ENCODE peak calls at places on chromosome 11, in six cellular contexts. S is GM23248, M is Peyer's patch, X is right lobe of liver, W is sigmoid colon, L is mesenchymal stem cell. A is an unnamed sample.

GRCh38 chr11:46376258-46377050 is 5.0 kb upstream of the MDK start:
- DNase-seq in S (no peak), M (no peak), W (no peak), X (no peak), L (no peak), A (no peak)

GRCh38 chr11:117961896-117962295 is 24.3 kb upstream of the IL10RA start:
- DNase-seq in W (no peak), X (no peak), S (no peak), M (no peak), L (no peak), A (no peak)

GRCh38 chr11:92852946-92853345 is 116.5 kb upstream of the MTNR1B start:
- DNase-seq in L (no peak), M (no peak), X (no peak), W (no peak), S (peak; percentile 27), A (peak; percentile 29)

GRCh38 chr11:104858882-104859735 is 39.2 kb downstream of the CASP12 start:
- DNase-seq in X (no peak), L (peak; percentile 7), W (no peak), S (no peak), M (peak; percentile 55), A (no peak)

GRCh38 chr11:69603163-69603836 is 37.7 kb upstream of the CCND1 start:
- DNase-seq in L (no peak), X (no peak), M (no peak), W (no peak), S (no peak), A (no peak)

GRCh38 chr11:115707180-115707905 is 203.1 kb upstream of the CADM1 start:
- DNase-seq in L (no peak), S (no peak), W (peak; percentile 40), M (no peak), X (no peak), A (no peak)

GRCh38 chr11:105046898-105047579 is 1.9 kb upstream of the CARD16 start:
- DNase-seq in X (no peak), L (peak; percentile 99), W (peak; percentile 74), S (peak; percentile 96), M (no peak), A (peak; percentile 46)

GRCh38 chr11:27395556-27396258 is 32.7 kb upstream of the CCDC34 start:
- DNase-seq in L (peak; percentile 78), M (no peak), S (peak; percentile 70), X (no peak), W (no peak), A (peak; percentile 71)

GRCh38 chr11:60880189-60880588 is 12.8 kb downstream of the ZP1 start:
- DNase-seq in W (no peak), X (no peak), L (no peak), M (no peak), S (no peak), A (no peak)

GRCh38 chr11:79227308-79227707 is 213.5 kb downstream of the TENM4 start:
- DNase-seq in W (no peak), L (no peak), S (no peak), X (no peak), M (no peak), A (no peak)

GRCh38 chr11:94800394-94800793 is 32.2 kb downstream of the AMOTL1 start:
- DNase-seq in L (no peak), W (peak; percentile 85), S (peak; percentile 62), X (no peak), M (no peak), A (peak; percentile 30)

GRCh38 chr11:87215236-87215635 is 177.5 kb downstream of the TMEM135 start:
- DNase-seq in W (no peak), X (no peak), S (no peak), L (no peak), M (no peak), A (no peak)

GRCh38 chr11:130023204-130023603 is 20.6 kb upstream of the PRDM10 start:
- DNase-seq in W (no peak), S (peak; percentile 60), M (peak; percentile 39), X (no peak), L (peak; percentile 31), A (no peak)

GRCh38 chr11:109644158-109644557 is 222.2 kb downstream of the C11orf87 start:
- DNase-seq in W (no peak), M (no peak), X (no peak), S (peak; percentile 1), L (peak; percentile 93), A (no peak)

GRCh38 chr11:2303627-2304155 is 1.9 kb downstream of the TSPAN32 start:
- DNase-seq in L (no peak), X (peak; percentile 33), S (no peak), W (no peak), M (peak; percentile 12), A (no peak)

GRCh38 chr11:109677876-109678275 is 255.9 kb downstream of the C11orf87 start:
- DNase-seq in S (no peak), M (no peak), L (no peak), X (no peak), W (no peak), A (no peak)

GRCh38 chr11:87840786-87841185 is 334.5 kb downstream of the RAB38 start:
- DNase-seq in W (no peak), S (no peak), L (no peak), X (no peak), M (no peak), A (no peak)

GRCh38 chr11:133064152-133064877 is 468.0 kb downstream of the OPCML start:
- DNase-seq in W (peak; percentile 76), L (peak; percentile 62), X (peak; percentile 73), M (no peak), S (peak; percentile 77), A (no peak)

GRCh38 chr11:77779935-77780334 is 40.6 kb downstream of the RSF1 start:
- DNase-seq in L (peak; percentile 41), S (peak; percentile 40), W (no peak), M (no peak), X (no peak), A (no peak)

GRCh38 chr11:77568306-77568705 is 21.4 kb upstream of the AQP11 start:
- DNase-seq in S (no peak), X (no peak), M (no peak), W (no peak), L (no peak), A (no peak)

GRCh38 chr11:74687237-74688005 is 43.8 kb downstream of the CHRDL2 start:
- DNase-seq in W (no peak), L (no peak), M (no peak), X (no peak), S (peak; percentile 76), A (no peak)

GRCh38 chr11:532512-533048 is 2.8 kb downstream of the HRAS start:
- DNase-seq in X (no peak), W (no peak), M (no peak), S (no peak), L (no peak), A (no peak)

GRCh38 chr11:12897867-12898266 is 111.2 kb upstream of the RASSF10 start:
- DNase-seq in S (no peak), X (no peak), L (no peak), W (no peak), M (no peak), A (no peak)

GRCh38 chr11:128581908-128582307 is 5.5 kb downstream of the ETS1 start:
- DNase-seq in X (no peak), M (no peak), W (no peak), L (no peak), S (no peak), A (no peak)
- H3K4me1 ChIP-seq in X (no peaks in the 10 kb centered on the region), M (no peaks in the 10 kb centered on the region), W (no peaks in the 10 kb centered on the region), L (peaks cover 7% of the 10 kb centered on the region), S (peaks cover 16% of the 10 kb centered on the region), A (no peaks in the 10 kb centered on the region)

GRCh38 chr11:64894812-64895452 is 16.5 kb upstream of the EHD1 start:
- DNase-seq in L (no peak), W (no peak), S (no peak), X (no peak), M (no peak), A (no peak)
- H3K4me1 ChIP-seq in L (peaks cover 14% of the 10 kb centered on the region), W (peaks cover 5% of the 10 kb centered on the region), S (no peaks in the 10 kb centered on the region), X (peaks cover 23% of the 10 kb centered on the region), M (no peaks in the 10 kb centered on the region), A (no peaks in the 10 kb centered on the region)

GRCh38 chr11:57641426-57641825 is 8.3 kb downstream of the YPEL4 start:
- DNase-seq in X (no peak), W (no peak), M (no peak), L (peak; percentile 81), S (peak; percentile 81), A (no peak)

GRCh38 chr11:57640068-57640800 is 9.5 kb downstream of the YPEL4 start:
- DNase-seq in M (no peak), S (no peak), L (peak; percentile 22), X (no peak), W (no peak), A (no peak)

GRCh38 chr11:57639321-57640067 is 10.2 kb downstream of the YPEL4 start:
- DNase-seq in W (no peak), X (peak; percentile 51), L (peak; percentile 81), M (no peak), S (peak; percentile 23), A (no peak)

GRCh38 chr11:57638811-57639320 is 10.8 kb downstream of the YPEL4 start:
- DNase-seq in W (no peak), S (peak; percentile 24), M (no peak), L (no peak), X (no peak), A (no peak)

GRCh38 chr11:57641011-57641410 is 8.7 kb downstream of the YPEL4 start:
- DNase-seq in M (no peak), X (no peak), L (peak; percentile 67), S (peak; percentile 66), W (peak; percentile 68), A (no peak)
- H3K4me1 ChIP-seq in M (no peaks in the 10 kb centered on the region), X (peaks cover 33% of the 10 kb centered on the region), L (peaks cover 25% of the 10 kb centered on the region), S (peaks cover 14% of the 10 kb centered on the region), W (peaks cover 49% of the 10 kb centered on the region), A (no peaks in the 10 kb centered on the region)

GRCh38 chr11:111734383-111735261 is 31.6 kb downstream of the PPP2R1B start:
- DNase-seq in X (no peak), S (peak; percentile 55), M (no peak), W (no peak), L (no peak), A (no peak)

GRCh38 chr11:111733655-111734088 is 32.5 kb downstream of the PPP2R1B start:
- DNase-seq in L (no peak), W (peak; percentile 73), S (peak; percentile 48), M (no peak), X (peak; percentile 42), A (no peak)

GRCh38 chr11:111736191-111736590 is 30.0 kb downstream of the PPP2R1B start:
- DNase-seq in W (no peak), L (no peak), X (no peak), S (peak; percentile 85), M (no peak), A (no peak)

GRCh38 chr11:111736621-111737055 is 29.6 kb downstream of the PPP2R1B start:
- DNase-seq in S (peak; percentile 50), W (no peak), X (no peak), L (no peak), M (no peak), A (no peak)

DNA sequence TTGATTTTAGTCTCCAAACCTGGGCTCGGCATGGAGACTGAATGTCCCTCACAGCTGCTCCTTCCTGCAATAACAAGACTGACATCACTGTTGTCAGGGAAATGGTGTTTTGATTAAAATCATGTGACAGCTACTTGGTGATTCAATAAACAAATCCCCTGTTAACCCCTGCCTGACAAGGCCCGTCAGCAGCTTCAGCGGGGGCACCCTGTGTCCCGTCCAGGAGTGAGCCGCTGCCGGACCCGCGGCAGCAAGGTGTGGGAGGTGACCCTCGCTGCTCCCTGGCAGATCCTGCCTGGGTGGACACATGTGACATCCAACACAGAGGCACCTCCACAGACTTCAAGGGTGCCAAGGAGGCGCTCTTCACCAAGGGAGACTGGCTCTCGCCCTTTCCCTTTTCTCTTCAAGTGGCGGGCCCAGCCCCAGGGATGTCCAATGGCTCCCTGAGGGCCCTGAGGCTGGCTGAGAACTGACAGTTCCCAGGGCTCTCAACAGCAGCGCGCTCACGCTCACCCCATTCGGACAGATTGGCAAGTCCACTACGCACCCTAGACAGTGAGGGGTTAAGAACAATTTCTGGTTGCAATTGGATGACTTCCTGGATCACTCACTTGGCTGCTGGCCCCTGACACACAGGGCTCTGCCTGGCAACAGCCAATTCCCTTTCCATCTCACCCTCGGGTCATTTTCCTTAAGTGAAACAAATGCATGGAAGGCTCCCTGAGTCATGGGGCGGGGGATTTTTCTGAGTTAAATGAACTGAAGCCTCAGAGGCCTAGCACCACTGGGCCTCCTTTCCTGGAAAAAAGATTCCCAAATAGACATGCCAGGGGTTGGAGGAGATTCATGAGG is 30.7 kb downstream of the PPP2R1B start:
- DNase-seq in X (peak; percentile 79), M (no peak), L (peak; percentile 99), W (peak; percentile 94), S (peak; percentile 99), A (peak; percentile 57)
- H3K4me1 ChIP-seq in X (peaks cover 78% of the 10 kb centered on the region), M (no peaks in the 10 kb centered on the region), L (peaks cover 55% of the 10 kb centered on the region), W (peaks cover 77% of the 10 kb centered on the region), S (peaks cover 57% of the 10 kb centered on the region), A (no peaks in the 10 kb centered on the region)

A was measured in colonic mucosa.